ENCODE peak calls at places on chromosomes 5 and 9, in eight cellular contexts. B, Q, L, F, V, P, U and D are unnamed samples. For H3K9me3, the result is how much of the 10 kb centered on the place peaks cover.

GRCh38 chr9:13823021-13823420 is 490.9 kb downstream of the NFIB start:
- DNase-seq in P (no peak), B (no peak), U (peak), F (no peak), V (no peak), L (no peak), Q (no peak), D (no peak)

GRCh38 chr9:70485273-70485858 is 70.9 kb upstream of the KLF9 start:
- DNase-seq in V (peak), L (no peak), P (no peak), U (peak), B (no peak), F (no peak), Q (peak), D (no peak)

GRCh38 chr5:142783601-142784291 is 13.6 kb downstream of the ARHGAP26 start:
- DNase-seq in L (no peak), P (no peak), F (no peak), Q (no peak), B (no peak), V (peak), U (peak), D (peak)

GRCh38 chr9:116355153-116355827 is 201.7 kb downstream of the PAPPA start:
- DNase-seq in V (no peak), F (no peak), Q (peak), L (no peak), P (no peak), U (peak), B (no peak), D (no peak)

GRCh38 chr5:159826351-159827222 is 89.7 kb upstream of the ADRA1B start:
- DNase-seq in Q (no peak), B (no peak), F (peak), L (no peak), P (no peak), V (no peak), U (peak), D (no peak)

GRCh38 chr5:53478411-53479044 is 1.9 kb upstream of the FST start:
- DNase-seq in B (peak), L (peak), P (no peak), Q (peak), U (peak), V (peak), F (peak), D (no peak)

GRCh38 chr5:147234825-147235635 is at the start of gene STK32A:
- DNase-seq in L (peak), P (no peak), V (peak), F (no peak), U (peak), Q (peak), B (peak), D (peak)

GRCh38 chr5:126519637-126520592 is 75.1 kb downstream of the ALDH7A1 start:
- DNase-seq in L (no peak), V (peak), B (peak), Q (peak), U (peak), P (no peak), F (no peak), D (no peak)

GRCh38 chr5:67255881-67256280 is 59.3 kb upstream of the CD180 start:
- DNase-seq in U (no peak), Q (no peak), B (no peak), P (no peak), L (no peak), V (no peak), F (no peak), D (no peak)

GRCh38 chr9:76662476-76663281 is 101.6 kb upstream of the PCA3 start:
- DNase-seq in L (peak), Q (no peak), U (no peak), F (peak), B (no peak), V (no peak), P (no peak), D (no peak)

GRCh38 chr9:18255747-18256146 is 218.2 kb upstream of the ADAMTSL1 start:
- DNase-seq in V (no peak), P (no peak), L (no peak), B (no peak), U (no peak), F (no peak), Q (no peak), D (no peak)

GRCh38 chr5:75200776-75201175 is 35.9 kb downstream of the ANKRD31 start:
- DNase-seq in L (no peak), B (no peak), P (no peak), F (no peak), V (no peak), Q (no peak), U (no peak), D (no peak)

GRCh38 chr9:34375901-34376595 is 650 bp downstream of the MYORG start:
- DNase-seq in V (peak), B (peak), Q (peak), F (peak), P (no peak), U (no peak), L (peak), D (peak)

GRCh38 chr5:146744358-146744757 is 134.2 kb downstream of the PPP2R2B start:
- DNase-seq in F (no peak), P (no peak), Q (no peak), B (no peak), V (peak), U (peak), L (no peak), D (no peak)

GRCh38 chr9:110050925-110051355 is 157.0 kb downstream of the C9orf152 start:
- DNase-seq in B (no peak), P (peak), U (peak), L (peak), F (peak), V (peak), Q (peak), D (no peak)

GRCh38 chr5:77180167-77181081 is 30.1 kb upstream of the PDE8B start:
- DNase-seq in Q (no peak), F (no peak), V (no peak), P (no peak), U (peak), B (peak), L (peak), D (peak)
- H3K4me3 ChIP-seq in Q (peak), F (no peak), V (peak), P (peak), U (peak), B (peak), L (no peak), D (peak)

GRCh38 chr5:164958688-164959087 is 1453.3 kb downstream of the MAT2B start:
- DNase-seq in V (no peak), L (no peak), U (no peak), P (no peak), F (no peak), B (no peak), Q (no peak), D (no peak)
- TF ChIP-seq CTCF in V (no peak), L (no peak), U (no peak), P (peak), F (peak), B (no peak), Q (no peak), D (peak)

GRCh38 chr5:141421489-141421855 is 621 bp downstream of the PCDHGA11 start:
- DNase-seq in V (no peak), F (no peak), P (no peak), L (no peak), Q (no peak), B (no peak), U (no peak), D (no peak)

GRCh38 chr5:141413540-141414069 is 818 bp downstream of the PCDHGA10 start:
- DNase-seq in V (no peak), L (no peak), P (no peak), Q (no peak), F (no peak), B (no peak), U (no peak), D (no peak)

GRCh38 chr5:141420855-141421488 is at the start of gene PCDHGA11:
- DNase-seq in U (peak), P (no peak), F (peak), V (no peak), Q (no peak), L (peak), B (no peak), D (peak)

GRCh38 chr5:141422742-141423291 is 2.0 kb downstream of the PCDHGA11 start:
- DNase-seq in B (no peak), L (no peak), P (no peak), U (no peak), Q (no peak), V (no peak), F (no peak), D (no peak)

GRCh38 chr5:141419074-141419880 is 1.6 kb upstream of the PCDHGA11 start:
- DNase-seq in V (no peak), Q (no peak), L (no peak), P (no peak), F (no peak), U (no peak), B (no peak), D (no peak)
- H3K9me3 ChIP-seq in V (under half), Q (under half), L (half or more), P (half or more), F (under half), U (under half), B (half or more), D (under half)

GRCh38 chr9:137588891-137589290 is 1.4 kb downstream of the ZMYND19 start:
- DNase-seq in V (no peak), L (no peak), P (no peak), Q (no peak), B (no peak), F (no peak), U (no peak), D (no peak)

GRCh38 chr9:137590469-137591383 is at the start of gene ZMYND19:
- DNase-seq in Q (peak), B (peak), U (peak), P (peak), F (peak), V (peak), L (peak), D (peak)

GRCh38 chr9:137589441-137590122 is 730 bp downstream of the ZMYND19 start:
- DNase-seq in P (no peak), Q (no peak), B (no peak), L (no peak), U (peak), V (no peak), F (peak), D (no peak)

GRCh38 chr9:137588311-137588710 is 2.0 kb downstream of the ZMYND19 start:
- DNase-seq in Q (no peak), U (no peak), P (no peak), L (no peak), F (no peak), B (no peak), V (no peak), D (no peak)

GRCh38 chr9:137590123-137590468 is 216 bp downstream of the ZMYND19 start:
- DNase-seq in U (no peak), B (no peak), Q (no peak), F (no peak), L (no peak), P (no peak), V (no peak), D (no peak)
- H3K4me3 ChIP-seq in U (peak), B (no peak), Q (peak), F (peak), L (peak), P (peak), V (peak), D (peak)

GRCh38 chr5:93620487-93621339 is 37.7 kb downstream of the NR2F1 start:
- DNase-seq in L (peak), B (peak), V (peak), F (peak), P (no peak), Q (peak), U (peak), D (peak)
- TF ChIP-seq CTCF in L (no peak), B (no peak), V (no peak), F (peak), P (no peak), Q (no peak), U (peak), D (peak)

GRCh38 chr5:4802044-4802443 is 338.1 kb upstream of the ADAMTS16 start:
- DNase-seq in B (no peak), F (no peak), U (no peak), L (no peak), V (no peak), P (no peak), Q (no peak), D (no peak)
- H3K9me3 ChIP-seq in B (under half), F (under half), U (under half), L (under half), V (under half), P (under half), Q (under half), D (under half)

DNA sequence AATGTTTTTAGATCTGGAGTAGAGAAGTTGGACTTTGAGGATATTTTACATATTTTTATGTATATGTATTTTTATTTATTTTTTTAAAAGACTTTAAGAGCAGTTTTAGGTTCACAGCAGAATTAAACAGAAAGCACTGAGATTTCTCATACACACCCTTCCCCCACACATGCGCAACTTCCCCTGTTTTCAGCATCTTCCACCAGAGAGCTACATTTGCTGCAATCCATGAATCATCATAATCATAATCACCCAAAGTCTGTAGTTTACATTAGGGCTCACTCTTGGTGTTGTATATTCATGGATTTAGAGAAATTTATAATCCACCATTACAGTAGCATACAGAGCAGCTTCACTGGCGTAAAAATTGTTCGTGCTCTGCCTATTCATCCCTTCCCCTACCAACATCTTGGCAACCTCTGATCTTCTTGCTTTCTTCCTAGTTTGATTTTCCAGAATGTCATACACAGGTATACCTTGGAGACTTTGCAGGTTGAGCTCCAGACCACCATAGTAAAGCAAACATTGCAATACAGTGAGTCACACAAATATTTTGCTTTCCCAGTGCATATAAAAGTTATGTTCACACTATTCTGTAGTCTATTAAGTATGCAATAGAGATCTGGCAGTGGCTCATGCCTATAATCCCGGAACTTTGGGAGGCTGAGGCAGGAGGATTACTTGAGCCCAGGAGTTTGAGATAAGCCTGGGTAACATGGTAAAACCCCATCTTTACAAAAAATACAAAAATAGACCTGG is 9.6 kb upstream of the CCDC171 start:
- DNase-seq in U (peak), V (no peak), B (no peak), F (no peak), Q (no peak), L (no peak), P (no peak), D (no peak)
- H3K4me3 ChIP-seq in U (no peak), V (no peak), B (no peak), F (no peak), Q (no peak), L (no peak), P (no peak), D (no peak)